ENCODE peak calls at places on chromosome 9, in four cellular contexts. B is CD8-positive, alpha-beta memory T cell; C is tibial nerve; Q is sigmoid colon. N is an unnamed sample.

GRCh38 chr9:73565833-73566465 is 414.3 kb downstream of the ANXA1 start:
- DNase-seq in B (no peak), C (no peak), Q (no peak), N (no peak)

GRCh38 chr9:3906437-3907213 is 380.8 kb upstream of the RFX3 start:
- DNase-seq in B (no peak), C (no peak), Q (no peak), N (peak; percentile 35)

GRCh38 chr9:5041390-5042115 is 56.5 kb downstream of the JAK2 start:
- DNase-seq in B (no peak), C (no peak), Q (peak; percentile 53), N (no peak)

GRCh38 chr9:4983541-4984165 is 1.4 kb upstream of the JAK2 start:
- DNase-seq in B (no peak), C (no peak), Q (no peak), N (no peak)

GRCh38 chr9:21683484-21684175 is 118.8 kb upstream of the MTAP start:
- DNase-seq in B (no peak), C (no peak), Q (no peak), N (no peak)

GRCh38 chr9:6272229-6272597 is 56.0 kb upstream of the TPD52L3 start:
- DNase-seq in B (no peak), C (peak; percentile 57), Q (no peak), N (peak; percentile 34)

GRCh38 chr9:127118597-127119318 is 3.7 kb downstream of the ANGPTL2 start:
- DNase-seq in B (no peak), C (no peak), Q (peak; percentile 19), N (no peak)

GRCh38 chr9:120431268-120431667 is 148.7 kb downstream of the CDK5RAP2 start:
- DNase-seq in B (no peak), C (no peak), Q (no peak), N (no peak)

GRCh38 chr9:20754556-20754955 is 70.5 kb downstream of the FOCAD start:
- DNase-seq in B (no peak), C (no peak), Q (no peak), N (no peak)

GRCh38 chr9:4299006-4299795 is 667 bp downstream of the GLIS3 start:
- DNase-seq in B (no peak), C (no peak), Q (peak; percentile 74), N (peak; percentile 35)

GRCh38 chr9:8889100-8889499 is 1089.5 kb upstream of the DMAC1 start:
- DNase-seq in B (no peak), C (no peak), Q (no peak), N (no peak)

GRCh38 chr9:108838017-108838416 is 17.8 kb downstream of the ACTL7B start:
- DNase-seq in B (no peak), C (no peak), Q (no peak), N (no peak)

GRCh38 chr9:16384993-16385392 is 485.5 kb downstream of the BNC2 start:
- DNase-seq in B (no peak), C (no peak), Q (no peak), N (no peak)

GRCh38 chr9:13128266-13128825 is 151.1 kb downstream of the MPDZ start:
- DNase-seq in B (no peak), C (no peak), Q (no peak), N (no peak)

GRCh38 chr9:78879324-78880100 is 582.6 kb downstream of the PSAT1 start:
- DNase-seq in B (no peak), C (no peak), Q (no peak), N (no peak)

GRCh38 chr9:76562511-76562911 is 103.5 kb downstream of the GCNT1 start:
- DNase-seq in B (no peak), C (no peak), Q (no peak), N (no peak)

GRCh38 chr9:72292874-72293607 is 72.0 kb downstream of the ZFAND5 start:
- DNase-seq in B (no peak), C (peak; percentile 51), Q (no peak), N (peak; percentile 64)

GRCh38 chr9:73039253-73039915 is 86.5 kb upstream of the ALDH1A1 start:
- DNase-seq in B (no peak), C (peak; percentile 93), Q (peak; percentile 82), N (no peak)

GRCh38 chr9:34989946-34990635 is 546 bp downstream of the DNAJB5 start:
- DNase-seq in B (peak; percentile 39), C (no peak), Q (peak; percentile 87), N (no peak)

GRCh38 chr9:26673276-26673675 is 219.3 kb downstream of the CAAP1 start:
- DNase-seq in B (no peak), C (no peak), Q (no peak), N (no peak)

GRCh38 chr9:72984990-72985389 is 32.1 kb upstream of the ALDH1A1 start:
- DNase-seq in B (no peak), C (no peak), Q (peak; percentile 66), N (no peak)

GRCh38 chr9:18245911-18246310 is 228.0 kb upstream of the ADAMTSL1 start:
- DNase-seq in B (no peak), C (no peak), Q (no peak), N (no peak)

GRCh38 chr9:134629061-134629585 is 12.5 kb upstream of the COL5A1 start:
- DNase-seq in B (no peak), C (no peak), Q (no peak), N (no peak)

DNA sequence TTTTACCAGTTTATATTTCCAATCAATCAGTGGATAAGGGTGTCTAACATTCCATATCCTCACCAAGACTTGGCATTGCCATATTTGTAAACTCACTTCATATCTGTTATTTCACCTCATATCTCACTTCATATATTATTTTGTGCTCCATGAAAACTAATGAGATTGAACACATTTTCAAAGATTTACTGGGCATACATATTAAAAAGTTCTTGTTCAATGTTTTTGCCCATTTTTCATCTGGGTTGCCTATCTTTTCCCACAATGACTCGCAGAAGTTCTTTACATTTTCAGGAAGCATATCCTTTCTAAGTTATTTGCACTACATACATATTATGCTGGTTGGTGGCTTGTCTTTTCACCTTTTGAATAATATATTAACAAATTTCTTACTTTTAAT is 15.3 kb downstream of the ZNF510 start:
- DNase-seq in B (no peak), C (no peak), Q (no peak), N (no peak)
- H3K9me3 ChIP-seq in B (peaks cover 61% of the 10 kb centered on the region), C (peaks cover 96% of the 10 kb centered on the region), Q (peaks cover 26% of the 10 kb centered on the region), N (peaks cover 19% of the 10 kb centered on the region)

DNA sequence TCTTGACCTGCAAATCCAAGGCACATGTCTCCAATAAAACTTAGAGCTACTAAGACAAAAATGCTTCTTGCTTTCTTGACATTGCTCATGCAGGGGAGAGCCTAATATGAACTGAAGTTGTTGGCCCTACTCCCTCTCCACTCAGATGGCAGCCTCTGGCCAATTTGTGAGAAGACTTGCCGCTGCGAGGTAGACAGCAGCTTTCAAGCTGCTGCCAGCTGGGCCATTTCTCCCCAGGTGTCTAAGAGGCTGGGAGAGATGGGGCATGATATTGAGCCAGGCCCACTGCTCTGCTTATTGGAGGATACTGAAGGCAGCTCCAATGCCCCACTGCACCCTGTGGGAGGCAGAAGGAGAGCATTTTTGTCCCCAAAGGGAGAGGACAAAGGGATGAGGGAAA is 380.5 kb downstream of the RASEF start:
- DNase-seq in B (no peak), C (no peak), Q (no peak), N (no peak)
- H3K4me3 ChIP-seq in B (no peak overlapping the region), C (no peak overlapping the region), Q (no peak overlapping the region), N (no peak overlapping the region)

GRCh38 chr9:130191068-130191748 is 19.0 kb downstream of the NCS1 start:
- DNase-seq in B (no peak), C (no peak), Q (no peak), N (no peak)
- H3K27ac ChIP-seq in B (no peak overlapping the region), C (no peak overlapping the region), Q (peak overlapping the region; percentile 94), N (no peak overlapping the region)

DNA sequence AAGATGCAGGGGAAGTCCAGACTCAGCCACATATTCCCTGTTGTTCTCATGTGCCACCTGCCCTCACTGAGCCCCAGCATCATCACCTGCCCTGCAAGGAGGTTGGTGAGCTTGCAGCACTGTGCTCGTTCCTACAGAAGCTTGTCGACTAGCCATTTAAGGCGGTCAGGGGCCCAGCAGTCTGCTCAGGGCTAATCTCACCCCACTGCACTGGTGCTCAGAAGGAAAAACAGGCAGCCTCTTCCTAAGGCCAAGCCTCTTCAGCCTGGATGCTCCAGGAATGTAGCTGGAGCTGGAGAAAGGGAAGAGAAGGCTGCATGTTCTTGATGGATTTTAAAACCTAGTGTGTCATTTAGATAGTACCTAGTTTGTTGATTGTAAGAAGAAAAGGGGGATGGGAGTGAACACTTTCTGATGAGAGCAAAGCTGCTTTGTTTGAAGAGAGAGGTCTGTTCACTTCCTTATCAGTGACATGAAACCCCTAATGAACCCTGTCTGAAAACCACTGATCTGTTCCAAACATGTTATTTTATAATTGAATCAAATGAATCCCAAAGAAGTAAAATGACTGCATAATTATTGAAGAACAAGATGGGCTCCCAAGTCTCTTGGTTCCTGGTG is 10.6 kb upstream of the ASPN start:
- DNase-seq in B (no peak), C (no peak), Q (no peak), N (no peak)
- H3K9me3 ChIP-seq in B (no peaks in the 10 kb centered on the region), C (no peaks in the 10 kb centered on the region), Q (no peaks in the 10 kb centered on the region), N (no peaks in the 10 kb centered on the region)

GRCh38 chr9:124394596-124394995 is 20.6 kb downstream of the PSMB7 start:
- DNase-seq in B (no peak), C (no peak), Q (no peak), N (no peak)
- H3K4me3 ChIP-seq in B (no peak overlapping the region), C (no peak overlapping the region), Q (no peak overlapping the region), N (no peak overlapping the region)

GRCh38 chr9:135670721-135671590 is 7.8 kb downstream of the LCN9 start:
- DNase-seq in B (no peak), C (no peak), Q (peak; percentile 57), N (no peak)
- H3K27ac ChIP-seq in B (no peak overlapping the region), C (no peak overlapping the region), Q (no peak overlapping the region), N (no peak overlapping the region)